ENCODE peak calls at places on chromosomes 16 and 17, in nine cellular contexts. One of them, this sample, is unnamed.

GRCh38 chr16:29307598-29308507 is 98.7 kb downstream of the NPIPB11 start:
- DNase-seq in nephron progenitor cell: no peak
- DNase-seq in mucosa of descending colon: no peak
- DNase-seq in osteocyte: no peak
- DNase-seq in T-helper 22 cell: no peak
- DNase-seq in NCI-H774: no peak
- DNase-seq in A549: peak
- DNase-seq in stimulated activated CD4-positive, alpha-beta T cell treated with anti-CD3 and anti-CD28 coated beads, Interleukin-1b, Interleukin-23, amount 100 ng/mL, for 48 hours: no peak
- DNase-seq in T follicular helper cell: no peak
- DNase-seq in this sample: no peak

GRCh38 chr16:12732600-12732999 is 71.1 kb downstream of the CPPED1 start:
- DNase-seq in nephron progenitor cell: no peak
- DNase-seq in mucosa of descending colon: no peak
- DNase-seq in osteocyte: no peak
- DNase-seq in T-helper 22 cell: no peak
- DNase-seq in NCI-H774: no peak
- DNase-seq in A549: no peak
- DNase-seq in stimulated activated CD4-positive, alpha-beta T cell treated with anti-CD3 and anti-CD28 coated beads, Interleukin-1b, Interleukin-23, amount 100 ng/mL, for 48 hours: no peak
- DNase-seq in T follicular helper cell: no peak
- DNase-seq in this sample: no peak

GRCh38 chr16:86222541-86222940 is 287.8 kb upstream of the FOXF1 start:
- DNase-seq in nephron progenitor cell: no peak
- DNase-seq in mucosa of descending colon: no peak
- DNase-seq in osteocyte: no peak
- DNase-seq in T-helper 22 cell: no peak
- DNase-seq in NCI-H774: no peak
- DNase-seq in A549: no peak
- DNase-seq in stimulated activated CD4-positive, alpha-beta T cell treated with anti-CD3 and anti-CD28 coated beads, Interleukin-1b, Interleukin-23, amount 100 ng/mL, for 48 hours: no peak
- DNase-seq in T follicular helper cell: no peak
- DNase-seq in this sample: no peak

GRCh38 chr17:36643086-36643685 is 41.8 kb downstream of the MRM1 start:
- DNase-seq in nephron progenitor cell: no peak
- DNase-seq in mucosa of descending colon: no peak
- DNase-seq in osteocyte: no peak
- DNase-seq in T-helper 22 cell: no peak
- DNase-seq in NCI-H774: no peak
- DNase-seq in A549: no peak
- DNase-seq in stimulated activated CD4-positive, alpha-beta T cell treated with anti-CD3 and anti-CD28 coated beads, Interleukin-1b, Interleukin-23, amount 100 ng/mL, for 48 hours: no peak
- DNase-seq in T follicular helper cell: no peak
- DNase-seq in this sample: no peak

GRCh38 chr17:39928868-39929651 is 1.5 kb downstream of the LRRC3C start:
- DNase-seq in nephron progenitor cell: no peak
- DNase-seq in mucosa of descending colon: no peak
- DNase-seq in osteocyte: no peak
- DNase-seq in T-helper 22 cell: no peak
- DNase-seq in NCI-H774: no peak
- DNase-seq in A549: peak
- DNase-seq in stimulated activated CD4-positive, alpha-beta T cell treated with anti-CD3 and anti-CD28 coated beads, Interleukin-1b, Interleukin-23, amount 100 ng/mL, for 48 hours: no peak
- DNase-seq in T follicular helper cell: no peak
- DNase-seq in this sample: no peak

GRCh38 chr16:86524029-86524428 is 13.7 kb downstream of the FOXF1 start:
- DNase-seq in nephron progenitor cell: no peak
- DNase-seq in mucosa of descending colon: no peak
- DNase-seq in osteocyte: no peak
- DNase-seq in T-helper 22 cell: no peak
- DNase-seq in NCI-H774: no peak
- DNase-seq in A549: no peak
- DNase-seq in stimulated activated CD4-positive, alpha-beta T cell treated with anti-CD3 and anti-CD28 coated beads, Interleukin-1b, Interleukin-23, amount 100 ng/mL, for 48 hours: no peak
- DNase-seq in T follicular helper cell: no peak
- DNase-seq in this sample: no peak

GRCh38 chr16:70709457-70709856 is 23.6 kb upstream of the MTSS2 start:
- DNase-seq in nephron progenitor cell: no peak
- DNase-seq in mucosa of descending colon: no peak
- DNase-seq in osteocyte: no peak
- DNase-seq in T-helper 22 cell: no peak
- DNase-seq in NCI-H774: no peak
- DNase-seq in A549: no peak
- DNase-seq in stimulated activated CD4-positive, alpha-beta T cell treated with anti-CD3 and anti-CD28 coated beads, Interleukin-1b, Interleukin-23, amount 100 ng/mL, for 48 hours: no peak
- DNase-seq in T follicular helper cell: no peak
- DNase-seq in this sample: no peak

GRCh38 chr16:77211880-77212735 is 12.9 kb downstream of the SYCE1L start:
- DNase-seq in nephron progenitor cell: peak
- DNase-seq in mucosa of descending colon: peak
- DNase-seq in osteocyte: no peak
- DNase-seq in T-helper 22 cell: peak
- DNase-seq in NCI-H774: peak
- DNase-seq in A549: peak
- DNase-seq in stimulated activated CD4-positive, alpha-beta T cell treated with anti-CD3 and anti-CD28 coated beads, Interleukin-1b, Interleukin-23, amount 100 ng/mL, for 48 hours: peak
- DNase-seq in T follicular helper cell: peak
- DNase-seq in this sample: peak

GRCh38 chr16:53369921-53370320 is 64.3 kb upstream of the RBL2 start:
- DNase-seq in nephron progenitor cell: no peak
- DNase-seq in mucosa of descending colon: no peak
- DNase-seq in osteocyte: no peak
- DNase-seq in T-helper 22 cell: no peak
- DNase-seq in NCI-H774: no peak
- DNase-seq in A549: peak
- DNase-seq in stimulated activated CD4-positive, alpha-beta T cell treated with anti-CD3 and anti-CD28 coated beads, Interleukin-1b, Interleukin-23, amount 100 ng/mL, for 48 hours: no peak
- DNase-seq in T follicular helper cell: no peak
- DNase-seq in this sample: no peak

GRCh38 chr16:2687531-2688308 is 5.4 kb downstream of the KCTD5 start:
- DNase-seq in nephron progenitor cell: no peak
- DNase-seq in mucosa of descending colon: no peak
- DNase-seq in osteocyte: no peak
- DNase-seq in T-helper 22 cell: no peak
- DNase-seq in NCI-H774: no peak
- DNase-seq in A549: no peak
- DNase-seq in stimulated activated CD4-positive, alpha-beta T cell treated with anti-CD3 and anti-CD28 coated beads, Interleukin-1b, Interleukin-23, amount 100 ng/mL, for 48 hours: no peak
- DNase-seq in T follicular helper cell: no peak
- DNase-seq in this sample: no peak

GRCh38 chr17:42266918-42267766 is 9.0 kb downstream of the STAT5B start:
- DNase-seq in nephron progenitor cell: no peak
- DNase-seq in mucosa of descending colon: no peak
- DNase-seq in osteocyte: no peak
- DNase-seq in T-helper 22 cell: peak
- DNase-seq in NCI-H774: no peak
- DNase-seq in A549: peak
- DNase-seq in stimulated activated CD4-positive, alpha-beta T cell treated with anti-CD3 and anti-CD28 coated beads, Interleukin-1b, Interleukin-23, amount 100 ng/mL, for 48 hours: peak
- DNase-seq in T follicular helper cell: peak
- DNase-seq in this sample: no peak

GRCh38 chr17:82065638-82066303 is at the start of gene DUS1L:
- DNase-seq in nephron progenitor cell: peak
- DNase-seq in mucosa of descending colon: peak
- DNase-seq in osteocyte: no peak
- DNase-seq in T-helper 22 cell: peak
- DNase-seq in NCI-H774: peak
- DNase-seq in A549: peak
- DNase-seq in stimulated activated CD4-positive, alpha-beta T cell treated with anti-CD3 and anti-CD28 coated beads, Interleukin-1b, Interleukin-23, amount 100 ng/mL, for 48 hours: peak
- DNase-seq in T follicular helper cell: peak
- DNase-seq in this sample: no peak

GRCh38 chr16:57862698-57863433 is 60.6 kb upstream of the KIFC3 start:
- DNase-seq in nephron progenitor cell: peak
- DNase-seq in mucosa of descending colon: peak
- DNase-seq in osteocyte: no peak
- DNase-seq in T-helper 22 cell: no peak
- DNase-seq in NCI-H774: no peak
- DNase-seq in A549: peak
- DNase-seq in stimulated activated CD4-positive, alpha-beta T cell treated with anti-CD3 and anti-CD28 coated beads, Interleukin-1b, Interleukin-23, amount 100 ng/mL, for 48 hours: no peak
- DNase-seq in T follicular helper cell: no peak
- DNase-seq in this sample: peak

GRCh38 chr17:7351665-7352558 is at the start of gene KCTD11:
- DNase-seq in nephron progenitor cell: peak
- DNase-seq in mucosa of descending colon: peak
- DNase-seq in osteocyte: peak
- DNase-seq in T-helper 22 cell: peak
- DNase-seq in NCI-H774: peak
- DNase-seq in A549: peak
- DNase-seq in stimulated activated CD4-positive, alpha-beta T cell treated with anti-CD3 and anti-CD28 coated beads, Interleukin-1b, Interleukin-23, amount 100 ng/mL, for 48 hours: peak
- DNase-seq in T follicular helper cell: peak
- DNase-seq in this sample: peak

GRCh38 chr17:74008196-74008595 is 195.3 kb upstream of the RPL38 start:
- DNase-seq in nephron progenitor cell: no peak
- DNase-seq in mucosa of descending colon: no peak
- DNase-seq in osteocyte: no peak
- DNase-seq in T-helper 22 cell: no peak
- DNase-seq in NCI-H774: peak
- DNase-seq in A549: peak
- DNase-seq in stimulated activated CD4-positive, alpha-beta T cell treated with anti-CD3 and anti-CD28 coated beads, Interleukin-1b, Interleukin-23, amount 100 ng/mL, for 48 hours: peak
- DNase-seq in T follicular helper cell: no peak
- DNase-seq in this sample: no peak

GRCh38 chr17:54968954-54969400 is 412 bp downstream of the STXBP4 start:
- DNase-seq in nephron progenitor cell: no peak
- DNase-seq in mucosa of descending colon: no peak
- DNase-seq in osteocyte: no peak
- DNase-seq in T-helper 22 cell: no peak
- DNase-seq in NCI-H774: no peak
- DNase-seq in A549: no peak
- DNase-seq in stimulated activated CD4-positive, alpha-beta T cell treated with anti-CD3 and anti-CD28 coated beads, Interleukin-1b, Interleukin-23, amount 100 ng/mL, for 48 hours: peak
- DNase-seq in T follicular helper cell: no peak
- DNase-seq in this sample: no peak

GRCh38 chr17:72099919-72100318 is 20.9 kb upstream of the SOX9 start:
- DNase-seq in nephron progenitor cell: no peak
- DNase-seq in mucosa of descending colon: no peak
- DNase-seq in osteocyte: no peak
- DNase-seq in T-helper 22 cell: no peak
- DNase-seq in NCI-H774: no peak
- DNase-seq in A549: no peak
- DNase-seq in stimulated activated CD4-positive, alpha-beta T cell treated with anti-CD3 and anti-CD28 coated beads, Interleukin-1b, Interleukin-23, amount 100 ng/mL, for 48 hours: no peak
- DNase-seq in T follicular helper cell: no peak
- DNase-seq in this sample: no peak

GRCh38 chr17:51097708-51098446 is 22.8 kb downstream of the SPAG9 start:
- DNase-seq in nephron progenitor cell: no peak
- DNase-seq in mucosa of descending colon: no peak
- DNase-seq in osteocyte: no peak
- DNase-seq in T-helper 22 cell: no peak
- DNase-seq in NCI-H774: peak
- DNase-seq in A549: no peak
- DNase-seq in stimulated activated CD4-positive, alpha-beta T cell treated with anti-CD3 and anti-CD28 coated beads, Interleukin-1b, Interleukin-23, amount 100 ng/mL, for 48 hours: no peak
- DNase-seq in T follicular helper cell: no peak
- DNase-seq in this sample: no peak

GRCh38 chr17:12605222-12605621 is 60.5 kb upstream of the MYOCD start:
- DNase-seq in nephron progenitor cell: no peak
- DNase-seq in mucosa of descending colon: peak
- DNase-seq in osteocyte: no peak
- DNase-seq in T-helper 22 cell: no peak
- DNase-seq in NCI-H774: no peak
- DNase-seq in A549: no peak
- DNase-seq in stimulated activated CD4-positive, alpha-beta T cell treated with anti-CD3 and anti-CD28 coated beads, Interleukin-1b, Interleukin-23, amount 100 ng/mL, for 48 hours: no peak
- DNase-seq in T follicular helper cell: no peak
- DNase-seq in this sample: peak

GRCh38 chr16:85601730-85602401 is 11.3 kb upstream of the GSE1 start:
- DNase-seq in nephron progenitor cell: peak
- DNase-seq in mucosa of descending colon: no peak
- DNase-seq in osteocyte: no peak
- DNase-seq in T-helper 22 cell: no peak
- DNase-seq in NCI-H774: no peak
- DNase-seq in A549: no peak
- DNase-seq in stimulated activated CD4-positive, alpha-beta T cell treated with anti-CD3 and anti-CD28 coated beads, Interleukin-1b, Interleukin-23, amount 100 ng/mL, for 48 hours: no peak
- DNase-seq in T follicular helper cell: no peak
- DNase-seq in this sample: no peak

GRCh38 chr17:44872131-44872768 is 24.6 kb downstream of the HIGD1B start:
- DNase-seq in nephron progenitor cell: no peak
- DNase-seq in mucosa of descending colon: no peak
- DNase-seq in osteocyte: no peak
- DNase-seq in T-helper 22 cell: no peak
- DNase-seq in NCI-H774: peak
- DNase-seq in A549: no peak
- DNase-seq in stimulated activated CD4-positive, alpha-beta T cell treated with anti-CD3 and anti-CD28 coated beads, Interleukin-1b, Interleukin-23, amount 100 ng/mL, for 48 hours: no peak
- DNase-seq in T follicular helper cell: no peak
- DNase-seq in this sample: no peak

GRCh38 chr17:7217113-7217987 is 2.3 kb downstream of the DLG4 start:
- DNase-seq in nephron progenitor cell: peak
- DNase-seq in mucosa of descending colon: no peak
- DNase-seq in osteocyte: no peak
- DNase-seq in T-helper 22 cell: no peak
- DNase-seq in NCI-H774: no peak
- DNase-seq in A549: peak
- DNase-seq in stimulated activated CD4-positive, alpha-beta T cell treated with anti-CD3 and anti-CD28 coated beads, Interleukin-1b, Interleukin-23, amount 100 ng/mL, for 48 hours: peak
- DNase-seq in T follicular helper cell: no peak
- DNase-seq in this sample: peak

GRCh38 chr17:55322451-55322985 is 57.8 kb downstream of the HLF start:
- DNase-seq in nephron progenitor cell: no peak
- DNase-seq in mucosa of descending colon: no peak
- DNase-seq in osteocyte: no peak
- DNase-seq in T-helper 22 cell: no peak
- DNase-seq in NCI-H774: no peak
- DNase-seq in A549: no peak
- DNase-seq in stimulated activated CD4-positive, alpha-beta T cell treated with anti-CD3 and anti-CD28 coated beads, Interleukin-1b, Interleukin-23, amount 100 ng/mL, for 48 hours: no peak
- DNase-seq in T follicular helper cell: no peak
- DNase-seq in this sample: no peak

GRCh38 chr17:47077576-47077975 is 98.5 kb upstream of the RPRML start:
- DNase-seq in nephron progenitor cell: no peak
- DNase-seq in mucosa of descending colon: no peak
- DNase-seq in osteocyte: no peak
- DNase-seq in T-helper 22 cell: no peak
- DNase-seq in NCI-H774: no peak
- DNase-seq in A549: no peak
- DNase-seq in stimulated activated CD4-positive, alpha-beta T cell treated with anti-CD3 and anti-CD28 coated beads, Interleukin-1b, Interleukin-23, amount 100 ng/mL, for 48 hours: no peak
- DNase-seq in T follicular helper cell: no peak
- DNase-seq in this sample: no peak

GRCh38 chr17:74861554-74862107 is 1.9 kb upstream of the GRIN2C start:
- DNase-seq in nephron progenitor cell: peak
- DNase-seq in mucosa of descending colon: no peak
- DNase-seq in osteocyte: no peak
- DNase-seq in T-helper 22 cell: no peak
- DNase-seq in NCI-H774: no peak
- DNase-seq in A549: no peak
- DNase-seq in stimulated activated CD4-positive, alpha-beta T cell treated with anti-CD3 and anti-CD28 coated beads, Interleukin-1b, Interleukin-23, amount 100 ng/mL, for 48 hours: no peak
- DNase-seq in T follicular helper cell: no peak
- DNase-seq in this sample: no peak

GRCh38 chr16:74107795-74108610 is 188.6 kb upstream of the PSMD7 start:
- DNase-seq in nephron progenitor cell: peak
- DNase-seq in mucosa of descending colon: peak
- DNase-seq in osteocyte: no peak
- DNase-seq in T-helper 22 cell: no peak
- DNase-seq in NCI-H774: no peak
- DNase-seq in A549: peak
- DNase-seq in stimulated activated CD4-positive, alpha-beta T cell treated with anti-CD3 and anti-CD28 coated beads, Interleukin-1b, Interleukin-23, amount 100 ng/mL, for 48 hours: peak
- DNase-seq in T follicular helper cell: no peak
- DNase-seq in this sample: peak

GRCh38 chr16:11418506-11418905 is 73.2 kb downstream of the RMI2 start:
- DNase-seq in nephron progenitor cell: no peak
- DNase-seq in mucosa of descending colon: no peak
- DNase-seq in osteocyte: no peak
- DNase-seq in T-helper 22 cell: no peak
- DNase-seq in NCI-H774: no peak
- DNase-seq in A549: no peak
- DNase-seq in stimulated activated CD4-positive, alpha-beta T cell treated with anti-CD3 and anti-CD28 coated beads, Interleukin-1b, Interleukin-23, amount 100 ng/mL, for 48 hours: no peak
- DNase-seq in T follicular helper cell: no peak
- DNase-seq in this sample: no peak

GRCh38 chr17:5635949-5636348 is 51.6 kb upstream of the NLRP1 start:
- DNase-seq in nephron progenitor cell: no peak
- DNase-seq in mucosa of descending colon: no peak
- DNase-seq in osteocyte: no peak
- DNase-seq in T-helper 22 cell: no peak
- DNase-seq in NCI-H774: no peak
- DNase-seq in A549: no peak
- DNase-seq in stimulated activated CD4-positive, alpha-beta T cell treated with anti-CD3 and anti-CD28 coated beads, Interleukin-1b, Interleukin-23, amount 100 ng/mL, for 48 hours: no peak
- DNase-seq in T follicular helper cell: no peak
- DNase-seq in this sample: no peak

GRCh38 chr16:83365166-83365565 is 442.6 kb upstream of the HSBP1 start:
- DNase-seq in nephron progenitor cell: no peak
- DNase-seq in mucosa of descending colon: no peak
- DNase-seq in osteocyte: no peak
- DNase-seq in T-helper 22 cell: no peak
- DNase-seq in NCI-H774: no peak
- DNase-seq in A549: no peak
- DNase-seq in stimulated activated CD4-positive, alpha-beta T cell treated with anti-CD3 and anti-CD28 coated beads, Interleukin-1b, Interleukin-23, amount 100 ng/mL, for 48 hours: no peak
- DNase-seq in T follicular helper cell: no peak
- DNase-seq in this sample: no peak

GRCh38 chr17:81076097-81076754 is 41.3 kb downstream of the BAIAP2 start:
- DNase-seq in nephron progenitor cell: no peak
- DNase-seq in mucosa of descending colon: no peak
- DNase-seq in osteocyte: no peak
- DNase-seq in T-helper 22 cell: no peak
- DNase-seq in NCI-H774: no peak
- DNase-seq in A549: no peak
- DNase-seq in stimulated activated CD4-positive, alpha-beta T cell treated with anti-CD3 and anti-CD28 coated beads, Interleukin-1b, Interleukin-23, amount 100 ng/mL, for 48 hours: no peak
- DNase-seq in T follicular helper cell: no peak
- DNase-seq in this sample: no peak

GRCh38 chr16:24993722-24994686 is 21.2 kb downstream of the ARHGAP17 start:
- DNase-seq in nephron progenitor cell: no peak
- DNase-seq in mucosa of descending colon: peak
- DNase-seq in osteocyte: no peak
- DNase-seq in T-helper 22 cell: no peak
- DNase-seq in NCI-H774: no peak
- DNase-seq in A549: peak
- DNase-seq in stimulated activated CD4-positive, alpha-beta T cell treated with anti-CD3 and anti-CD28 coated beads, Interleukin-1b, Interleukin-23, amount 100 ng/mL, for 48 hours: no peak
- DNase-seq in T follicular helper cell: no peak
- DNase-seq in this sample: peak